ENCODE peak calls at places on chromosomes 2 and 18, in six cellular contexts. Z is IMR-90, T is H1, G is H9, K is neuronal stem cell, R is mesenchymal stem cell. A is an unnamed sample.

GRCh38 chr2:115999039-115999438 is 1556.6 kb downstream of the DPP10 start:
- DNase-seq in Z (no peak), R (no peak), T (no peak), K (no peak), G (no peak), A (no peak)

GRCh38 chr2:28088970-28089369 is 198.4 kb downstream of the BABAM2 start:
- DNase-seq in Z (peak; percentile 56), G (no peak), K (no peak), T (no peak), R (peak; percentile 21), A (no peak)

GRCh38 chr2:177239934-177240600 is 24.5 kb downstream of the NFE2L2 start:
- DNase-seq in R (peak; percentile 75), T (no peak), Z (peak; percentile 49), G (no peak), K (no peak), A (no peak)

GRCh38 chr2:11056614-11057013 is 98.7 kb upstream of the SLC66A3 start:
- DNase-seq in Z (peak; percentile 94), K (no peak), R (peak; percentile 93), T (no peak), G (no peak), A (no peak)

GRCh38 chr18:48412339-48412929 is 3.3 kb upstream of the ZBTB7C start:
- DNase-seq in R (peak; percentile 43), K (no peak), T (no peak), G (peak; percentile 55), Z (no peak), A (peak; percentile 82)

GRCh38 chr2:231715988-231716616 is 7.8 kb downstream of the PTMA start:
- DNase-seq in R (peak; percentile 67), Z (peak; percentile 62), G (no peak), T (no peak), K (no peak), A (peak; percentile 76)

GRCh38 chr2:529425-529824 is 147.8 kb downstream of the TMEM18 start:
- DNase-seq in G (no peak), Z (peak; percentile 1), R (no peak), K (no peak), T (no peak), A (peak; percentile 82)

GRCh38 chr2:106111882-106112571 is 82.1 kb downstream of the UXS1 start:
- DNase-seq in R (no peak), K (no peak), Z (no peak), T (no peak), G (no peak), A (no peak)

GRCh38 chr2:28658369-28658768 is 93.3 kb upstream of the PPP1CB start:
- DNase-seq in T (no peak), G (no peak), Z (peak; percentile 86), K (no peak), R (peak; percentile 52), A (peak; percentile 30)

GRCh38 chr2:161379740-161380139 is 36.4 kb upstream of the TBR1 start:
- DNase-seq in T (no peak), G (no peak), R (no peak), Z (no peak), K (no peak), A (no peak)
- H2BK15ac ChIP-seq in T (no peak overlapping the region), G (no peak overlapping the region), R (no peak overlapping the region), Z (no peak overlapping the region), K (no peak overlapping the region), A (no peak overlapping the region)

GRCh38 chr18:63158676-63159291 is 160.8 kb downstream of the BCL2 start:
- DNase-seq in Z (no peak), K (no peak), G (no peak), T (no peak), R (no peak), A (no peak)
- H2BK15ac ChIP-seq in Z (no peak overlapping the region), K (no peak overlapping the region), G (no peak overlapping the region), T (no peak overlapping the region), R (peak overlapping the region; percentile 31), A (no peak overlapping the region)

GRCh38 chr2:96842600-96842999 is 1.2 kb downstream of the ANKRD23 start:
- DNase-seq in T (no peak), Z (no peak), G (peak; percentile 23), K (no peak), R (no peak), A (peak; percentile 54)

GRCh38 chr2:96844405-96844808 is 586 bp upstream of the ANKRD23 start:
- DNase-seq in K (no peak), G (peak; percentile 29), Z (no peak), R (no peak), T (no peak), A (no peak)

GRCh38 chr2:96839875-96840850 is 3.7 kb downstream of the ANKRD23 start:
- DNase-seq in G (no peak), K (no peak), Z (no peak), R (no peak), T (no peak), A (no peak)

GRCh38 chr2:96843538-96844268 is at the start of gene ANKRD23:
- DNase-seq in T (no peak), Z (no peak), G (peak; percentile 22), K (no peak), R (no peak), A (no peak)

DNA sequence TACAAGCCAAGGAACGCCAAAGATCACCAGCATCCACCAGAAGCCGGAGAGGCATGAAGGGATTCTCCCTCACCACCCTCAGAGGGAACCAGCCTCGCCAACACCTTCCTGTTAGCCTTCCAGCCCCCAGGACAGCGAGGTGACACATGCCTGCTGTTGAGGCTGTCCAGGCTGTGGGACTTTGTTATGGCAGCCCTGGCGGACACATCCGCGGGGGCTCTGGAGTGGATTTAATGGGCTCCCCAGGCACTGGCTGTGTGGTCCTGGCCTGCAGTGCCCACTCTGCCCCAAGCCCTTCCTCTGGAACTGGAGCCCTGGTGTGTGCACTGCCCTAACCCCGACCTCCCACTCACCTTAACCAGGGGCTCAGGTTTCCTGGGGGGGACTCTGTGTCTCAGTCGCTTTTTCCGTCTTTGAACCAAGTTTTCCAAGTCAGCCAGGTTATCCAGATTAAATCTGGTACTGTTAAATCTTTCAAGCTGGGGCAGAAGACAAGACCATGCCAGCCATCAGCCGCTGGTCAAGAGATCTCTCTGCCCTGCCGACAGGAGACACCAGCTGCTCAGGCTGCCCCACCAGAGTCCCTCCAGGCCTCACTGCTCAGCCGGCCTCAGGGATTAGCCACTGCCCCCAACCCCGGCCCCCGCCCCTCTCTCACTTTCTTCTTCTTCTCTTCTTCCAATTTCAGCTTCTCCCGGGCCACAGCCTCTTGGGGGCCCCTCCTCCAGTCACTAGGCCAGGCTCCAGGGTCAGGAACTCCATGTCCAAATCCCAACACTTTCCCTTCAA is 1.9 kb downstream of the ANKRD23 start:
- DNase-seq in G (peak; percentile 27), R (no peak), T (no peak), K (no peak), Z (no peak), A (no peak)
- H2BK15ac ChIP-seq in G (no peak overlapping the region), R (no peak overlapping the region), T (no peak overlapping the region), K (no peak overlapping the region), Z (no peak overlapping the region), A (no peak overlapping the region)

DNA sequence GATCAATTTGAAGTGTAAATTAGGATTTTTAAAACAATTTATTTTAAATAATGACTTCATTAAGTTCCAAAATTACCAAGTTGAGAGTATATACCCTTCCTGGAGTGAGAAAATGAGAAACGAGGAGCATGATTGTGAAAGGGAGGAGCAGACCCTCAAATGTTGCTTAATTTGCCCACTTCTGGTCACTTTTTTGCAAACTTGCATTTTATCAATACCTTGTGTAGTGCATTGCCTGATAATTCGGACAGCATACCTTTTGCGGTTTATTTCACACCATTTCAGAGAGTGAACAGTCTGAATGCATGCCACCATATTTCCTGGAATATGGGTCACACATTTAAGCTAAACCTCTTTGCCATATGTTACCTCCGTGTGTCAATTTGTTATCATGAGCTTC is 669.7 kb downstream of the RNF144A start:
- DNase-seq in Z (no peak), R (no peak), T (no peak), K (no peak), G (no peak), A (no peak)
- H2BK15ac ChIP-seq in Z (no peak overlapping the region), R (no peak overlapping the region), T (no peak overlapping the region), K (no peak overlapping the region), G (no peak overlapping the region), A (no peak overlapping the region)